ENCODE peak calls at places on chromosomes 3 and 15, in eight cellular contexts. I is tibial nerve, J is SK-N-SH, D is body of pancreas, N is lower lobe of right lung, U is PC-9, Z is left ventricle myocardium inferior, K is upper lobe of right lung. M is an unnamed sample. For H3K9me3 and H3K27me3, the result is how much of the 10 kb centered on the place peaks cover.

GRCh38 chr3:112605285-112605684 is 35.7 kb downstream of the CCDC80 start:
- DNase-seq in I (no peak), J (peak), D (no peak), N (no peak), U (no peak), Z (no peak), K (no peak), M (peak)

GRCh38 chr3:108562565-108562964 is 26.7 kb downstream of the CIP2A start:
- DNase-seq in I (no peak), J (no peak), D (no peak), N (no peak), U (no peak), Z (no peak), K (no peak), M (no peak)

GRCh38 chr3:87270908-87271727 is 5.3 kb downstream of the POU1F1 start:
- DNase-seq in I (no peak), J (no peak), D (no peak), N (no peak), U (no peak), Z (no peak), K (no peak), M (no peak)

GRCh38 chr15:90585863-90586262 is 56.1 kb downstream of the CRTC3 start:
- DNase-seq in I (no peak), J (no peak), D (no peak), N (no peak), U (no peak), Z (no peak), K (no peak), M (no peak)

GRCh38 chr3:141115752-141116541 is 64.8 kb downstream of the SPSB4 start:
- DNase-seq in I (no peak), J (no peak), D (no peak), N (no peak), U (no peak), Z (no peak), K (no peak), M (no peak)

GRCh38 chr3:188489639-188490405 is 335.9 kb downstream of the LPP start:
- DNase-seq in I (no peak), J (no peak), D (no peak), N (no peak), U (peak), Z (no peak), K (no peak), M (peak)

GRCh38 chr3:185900228-185900627 is 37.6 kb downstream of the TRA2B start:
- DNase-seq in I (no peak), J (peak), D (no peak), N (no peak), U (peak), Z (no peak), K (no peak), M (peak)

GRCh38 chr3:118332699-118333098 is 701.9 kb downstream of the IGSF11 start:
- DNase-seq in I (no peak), J (no peak), D (no peak), N (no peak), U (no peak), Z (no peak), K (no peak), M (no peak)

GRCh38 chr3:57791245-57791644 is 35.1 kb downstream of the SLMAP start:
- DNase-seq in I (no peak), J (no peak), D (no peak), N (no peak), U (no peak), Z (no peak), K (no peak), M (no peak)

GRCh38 chr15:68789921-68790575 is 30.6 kb downstream of the ANP32A start:
- DNase-seq in I (no peak), J (peak), D (no peak), N (no peak), U (no peak), Z (no peak), K (no peak), M (no peak)

GRCh38 chr3:171049831-171050444 is 23.4 kb upstream of the SLC2A2 start:
- DNase-seq in I (no peak), J (peak), D (peak), N (peak), U (peak), Z (peak), K (peak), M (no peak)

GRCh38 chr3:14899993-14900618 is 47.3 kb upstream of the NR2C2 start:
- DNase-seq in I (no peak), J (no peak), D (no peak), N (no peak), U (no peak), Z (no peak), K (no peak), M (no peak)

GRCh38 chr3:171790898-171791694 is 19.2 kb downstream of the PLD1 start:
- DNase-seq in I (no peak), J (no peak), D (no peak), N (no peak), U (no peak), Z (no peak), K (no peak), M (no peak)

GRCh38 chr3:69084326-69084667 is 440 bp upstream of the ARL6IP5 start:
- DNase-seq in I (no peak), J (peak), D (no peak), N (no peak), U (peak), Z (no peak), K (no peak), M (no peak)

GRCh38 chr15:53962646-53963561 is 15.3 kb upstream of the UNC13C start:
- DNase-seq in I (no peak), J (peak), D (peak), N (peak), U (no peak), Z (no peak), K (no peak), M (no peak)

GRCh38 chr3:198079771-198080520 is 119.9 kb downstream of the LMLN start:
- DNase-seq in I (no peak), J (no peak), D (no peak), N (no peak), U (peak), Z (no peak), K (no peak), M (no peak)

GRCh38 chr15:42726114-42726513 is 10.8 kb downstream of the CDAN1 start:
- DNase-seq in I (no peak), J (peak), D (no peak), N (no peak), U (no peak), Z (no peak), K (no peak), M (no peak)

GRCh38 chr3:197736010-197736490 is 654 bp downstream of the RUBCN start:
- DNase-seq in I (no peak), J (peak), D (no peak), N (no peak), U (no peak), Z (no peak), K (peak), M (no peak)

GRCh38 chr15:72724028-72724427 is 38.0 kb downstream of the BBS4 start:
- DNase-seq in I (no peak), J (no peak), D (no peak), N (no peak), U (no peak), Z (no peak), K (no peak), M (no peak)

GRCh38 chr3:120560304-120561250 is 35.6 kb upstream of the NDUFB4 start:
- DNase-seq in I (no peak), J (no peak), D (no peak), N (no peak), U (no peak), Z (no peak), K (no peak), M (no peak)

GRCh38 chr15:70879386-70879785 is 12.8 kb downstream of the THAP10 start:
- DNase-seq in I (no peak), J (no peak), D (no peak), N (no peak), U (no peak), Z (no peak), K (no peak), M (peak)

GRCh38 chr3:87006844-87007439 is 16.0 kb upstream of the VGLL3 start:
- DNase-seq in I (no peak), J (no peak), D (no peak), N (no peak), U (peak), Z (no peak), K (no peak), M (no peak)

GRCh38 chr3:138941259-138941885 is 5.6 kb downstream of the FOXL2 start:
- DNase-seq in I (no peak), J (peak), D (no peak), N (no peak), U (peak), Z (no peak), K (no peak), M (peak)

GRCh38 chr15:93037341-93038063 is 51.5 kb downstream of the RGMA start:
- DNase-seq in I (peak), J (peak), D (no peak), N (peak), U (no peak), Z (peak), K (peak), M (no peak)

GRCh38 chr3:189720746-189721426 is 89.7 kb downstream of the TP63 start:
- DNase-seq in I (no peak), J (no peak), D (no peak), N (no peak), U (no peak), Z (no peak), K (no peak), M (no peak)

GRCh38 chr3:17579289-17580031 is 163.0 kb downstream of the TBC1D5 start:
- DNase-seq in I (no peak), J (no peak), D (no peak), N (no peak), U (no peak), Z (no peak), K (no peak), M (no peak)

GRCh38 chr15:64979252-64979710 is 10.4 kb downstream of the SPG21 start:
- DNase-seq in I (no peak), J (no peak), D (no peak), N (no peak), U (no peak), Z (no peak), K (no peak), M (no peak)

GRCh38 chr3:98525494-98525893 is 2.8 kb upstream of the CLDND1 start:
- DNase-seq in I (no peak), J (no peak), D (no peak), N (no peak), U (no peak), Z (no peak), K (no peak), M (no peak)

GRCh38 chr15:70815604-70816003 is 38.4 kb downstream of the LARP6 start:
- DNase-seq in I (no peak), J (no peak), D (no peak), N (no peak), U (no peak), Z (no peak), K (no peak), M (no peak)

GRCh38 chr15:39868396-39868795 is 51.7 kb downstream of the GPR176 start:
- DNase-seq in I (no peak), J (no peak), D (no peak), N (no peak), U (no peak), Z (no peak), K (no peak), M (no peak)
- TF ChIP-seq CTCF in I (no peak), J (no peak), D (no peak), N (no peak), U (no peak), Z (no peak), K (no peak), M (no peak)

DNA sequence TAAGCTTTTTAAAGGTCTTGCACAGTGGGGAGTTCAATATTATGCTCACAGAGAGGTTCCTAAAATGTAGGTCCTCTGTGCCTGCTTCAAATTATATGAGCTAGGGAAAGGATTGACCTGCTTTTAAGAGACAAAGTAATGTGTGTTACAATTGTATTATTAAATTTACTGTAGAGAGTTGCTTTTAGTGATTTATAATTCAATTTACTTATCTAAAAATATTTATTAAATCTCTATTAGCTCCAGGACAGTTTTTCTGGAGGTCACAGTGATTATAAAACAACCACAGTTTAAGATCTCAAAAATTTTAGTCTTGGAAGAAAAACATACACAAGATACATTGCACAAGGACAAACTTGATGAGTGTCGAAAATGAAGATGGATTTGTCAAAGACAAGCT is 665.7 kb upstream of the ARPP21 start:
- DNase-seq in I (no peak), J (no peak), D (no peak), N (no peak), U (no peak), Z (no peak), K (no peak), M (no peak)
- H3K9me3 ChIP-seq in I (under half), J (under half), D (under half), N (under half), U (under half), Z (under half), K (under half), M (under half)

GRCh38 chr3:132911741-132912415 is 126.3 kb upstream of the TMEM108 start:
- DNase-seq in I (no peak), J (no peak), D (no peak), N (no peak), U (no peak), Z (no peak), K (no peak), M (no peak)
- H3K27me3 ChIP-seq in I (under half), J (under half), D (under half), N (under half), U (under half), Z (under half), K (under half), M (under half)

GRCh38 chr3:24492971-24493551 is 1.6 kb downstream of the THRB start:
- DNase-seq in I (no peak), J (no peak), D (no peak), N (no peak), U (peak), Z (no peak), K (no peak), M (no peak)
- TF ChIP-seq CTCF in I (no peak), J (no peak), D (no peak), N (no peak), U (no peak), Z (no peak), K (no peak), M (no peak)

GRCh38 chr3:46768061-46768460 is 50.4 kb upstream of the PRSS50 start:
- DNase-seq in I (no peak), J (no peak), D (no peak), N (no peak), U (no peak), Z (no peak), K (no peak), M (no peak)
- H3K9me3 ChIP-seq in I (half or more), J (under half), D (under half), N (under half), U (under half), Z (half or more), K (under half), M (under half)

DNA sequence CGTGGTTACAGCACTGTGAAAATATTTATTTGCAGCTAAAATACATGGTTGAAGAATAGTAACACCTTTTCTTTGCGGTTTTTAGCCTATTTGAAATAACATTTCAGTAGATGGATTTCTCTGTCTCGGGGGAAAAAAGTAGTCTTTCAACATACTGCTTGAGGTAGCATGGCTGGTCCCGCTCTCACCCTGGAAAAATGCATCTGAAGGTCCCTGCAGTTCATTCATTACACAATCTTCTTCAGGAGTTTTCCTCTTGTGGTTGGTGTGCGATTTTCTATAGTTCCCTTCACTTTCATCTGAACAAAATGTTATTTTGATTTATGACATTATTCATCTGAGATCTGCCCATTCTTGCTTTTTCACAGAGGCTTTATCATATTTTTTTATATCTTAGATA is 75.9 kb downstream of the STRIT1 start:
- DNase-seq in I (no peak), J (no peak), D (no peak), N (no peak), U (no peak), Z (no peak), K (no peak), M (no peak)
- H3K27me3 ChIP-seq in I (under half), J (under half), D (under half), N (under half), U (under half), Z (under half), K (under half), M (under half)

GRCh38 chr15:88449581-88449980 is 17.6 kb downstream of the MRPL46 start:
- DNase-seq in I (no peak), J (no peak), D (no peak), N (no peak), U (no peak), Z (no peak), K (no peak), M (no peak)

GRCh38 chr15:88448991-88449461 is 18.2 kb downstream of the MRPL46 start:
- DNase-seq in I (no peak), J (peak), D (no peak), N (no peak), U (no peak), Z (no peak), K (no peak), M (no peak)

GRCh38 chr15:88447206-88447605 is 20.0 kb downstream of the MRPL46 start:
- DNase-seq in I (no peak), J (no peak), D (no peak), N (no peak), U (no peak), Z (no peak), K (no peak), M (no peak)

GRCh38 chr15:88447741-88448140 is 19.4 kb downstream of the MRPL46 start:
- DNase-seq in I (no peak), J (no peak), D (no peak), N (no peak), U (no peak), Z (no peak), K (no peak), M (no peak)

DNA sequence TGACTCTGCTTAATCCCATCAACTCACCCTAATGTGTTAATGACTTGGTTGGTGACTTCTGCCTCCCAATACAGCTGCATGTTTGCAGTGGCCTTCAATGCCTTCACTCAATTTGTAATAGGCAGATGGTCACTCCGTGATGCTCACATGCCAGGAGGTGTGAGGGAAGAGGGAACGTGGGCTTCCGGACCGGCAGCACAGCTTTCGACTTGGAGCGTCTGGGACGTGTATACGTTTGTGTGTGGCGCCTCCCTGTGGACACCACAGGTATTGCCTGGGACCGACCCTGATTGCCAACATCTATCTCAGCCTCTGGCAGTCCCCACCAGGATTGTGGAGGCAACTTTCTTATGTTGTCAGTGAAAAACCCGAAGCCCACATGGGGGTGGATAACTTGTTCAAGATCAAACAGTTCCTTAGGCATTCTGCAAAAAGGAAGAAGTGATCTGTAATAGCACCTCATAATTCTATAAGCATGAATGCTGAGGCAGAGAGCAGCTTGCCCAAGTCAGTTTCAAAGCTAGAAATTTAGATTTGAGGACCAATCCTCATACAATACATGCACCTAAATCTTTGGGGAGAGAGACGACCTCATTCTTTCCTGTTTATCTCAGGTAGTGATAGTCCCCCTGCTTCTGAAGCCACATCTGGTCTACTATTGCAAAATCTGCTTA is 16.9 kb downstream of the MRPL46 start:
- DNase-seq in I (peak), J (peak), D (peak), N (no peak), U (no peak), Z (peak), K (no peak), M (peak)
- TF ChIP-seq CTCF in I (peak), J (peak), D (peak), N (peak), U (peak), Z (peak), K (peak), M (peak)

M was measured in AG04450.